ENCODE peak calls at places on chromosomes 12 and 14, in four cellular contexts. Y, G, D and X are unnamed samples.

GRCh38 chr14:102362084-102362483 is 606 bp downstream of the CINP start:
- DNase-seq in Y (no peak), G (no peak), D (no peak), X (no peak)

GRCh38 chr12:92462049-92462448 is 240.7 kb upstream of the PLEKHG7 start:
- DNase-seq in Y (no peak), G (no peak), D (no peak), X (peak)

GRCh38 chr12:128258866-128259555 is 8.0 kb upstream of the TMEM132C start:
- DNase-seq in Y (no peak), G (no peak), D (no peak), X (no peak)

GRCh38 chr12:56616244-56616643 is 13.9 kb downstream of the BAZ2A start:
- DNase-seq in Y (no peak), G (no peak), D (no peak), X (no peak)

GRCh38 chr14:101817511-101818001 is 56.0 kb downstream of the PPP2R5C start:
- DNase-seq in Y (no peak), G (no peak), D (no peak), X (no peak)

GRCh38 chr12:45148619-45149018 is 67.3 kb upstream of the ANO6 start:
- DNase-seq in Y (no peak), G (no peak), D (no peak), X (no peak)

GRCh38 chr12:15322164-15323054 is at the start of gene PTPRO:
- DNase-seq in Y (peak), G (no peak), D (no peak), X (no peak)

GRCh38 chr12:30796508-30796780 is 41.7 kb upstream of the CAPRIN2 start:
- DNase-seq in Y (peak), G (no peak), D (peak), X (peak)

GRCh38 chr12:49348781-49349180 is 2.1 kb downstream of the DNAJC22 start:
- DNase-seq in Y (no peak), G (no peak), D (no peak), X (no peak)

GRCh38 chr14:68663385-68664076 is 129.3 kb downstream of the ZFP36L1 start:
- DNase-seq in Y (no peak), G (no peak), D (no peak), X (no peak)

GRCh38 chr12:55720894-55721444 is 776 bp downstream of the RDH5 start:
- DNase-seq in Y (peak), G (peak), D (no peak), X (peak)

GRCh38 chr14:61225304-61225703 is 55.8 kb downstream of the TMEM30B start:
- DNase-seq in Y (no peak), G (no peak), D (no peak), X (no peak)

GRCh38 chr12:102301547-102301946 is 103.9 kb upstream of the PMCH start:
- DNase-seq in Y (no peak), G (no peak), D (no peak), X (no peak)
- H3K4me3 ChIP-seq in Y (no peak), G (no peak), D (no peak), X (no peak)

DNA sequence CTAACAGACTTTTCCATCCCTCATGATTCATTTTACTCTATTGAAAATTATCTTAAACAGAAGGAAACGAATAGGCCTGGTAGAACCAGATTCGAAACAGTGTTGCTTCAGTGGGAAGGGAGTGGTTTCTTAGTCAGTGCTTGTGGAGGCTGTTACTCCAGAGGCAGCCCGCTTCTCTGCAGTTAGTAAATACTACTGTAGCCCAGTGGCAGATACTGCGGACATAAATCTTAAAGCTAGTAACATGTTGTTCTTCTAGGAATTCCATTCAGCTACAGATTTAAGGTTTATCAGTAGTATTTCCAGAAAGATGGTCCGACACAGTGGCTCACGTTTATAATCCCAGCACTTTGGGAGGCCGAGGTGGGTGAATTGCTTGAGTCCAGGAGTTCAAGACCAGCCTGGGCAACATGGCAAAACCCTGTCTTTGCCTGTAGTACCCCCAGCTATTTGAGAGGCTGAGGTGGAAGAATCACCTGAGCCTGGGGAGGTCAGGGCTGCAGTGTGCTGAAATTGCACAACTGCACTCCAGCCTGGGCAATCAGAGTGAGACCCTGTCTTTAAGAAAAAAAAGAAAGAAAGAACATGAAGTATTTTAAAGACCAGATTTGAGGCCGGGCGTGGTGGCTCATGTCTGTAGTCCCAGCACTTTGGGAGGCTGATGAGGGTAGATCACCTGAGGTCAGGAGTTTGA is 45.9 kb downstream of the DIP2B start:
- DNase-seq in Y (no peak), G (no peak), D (no peak), X (peak)
- TF ChIP-seq EP300 in Y (no peak), G (no peak), D (no peak), X (no peak)

GRCh38 chr12:72031066-72031465 is 92.4 kb downstream of the TPH2 start:
- DNase-seq in Y (no peak), G (no peak), D (no peak), X (no peak)

GRCh38 chr12:72035625-72036024 is 97.0 kb downstream of the TPH2 start:
- DNase-seq in Y (no peak), G (no peak), D (no peak), X (no peak)

GRCh38 chr12:72036393-72036792 is 97.7 kb downstream of the TPH2 start:
- DNase-seq in Y (no peak), G (no peak), D (no peak), X (no peak)
- H3K4me3 ChIP-seq in Y (no peak), G (no peak), D (no peak), X (no peak)

DNA sequence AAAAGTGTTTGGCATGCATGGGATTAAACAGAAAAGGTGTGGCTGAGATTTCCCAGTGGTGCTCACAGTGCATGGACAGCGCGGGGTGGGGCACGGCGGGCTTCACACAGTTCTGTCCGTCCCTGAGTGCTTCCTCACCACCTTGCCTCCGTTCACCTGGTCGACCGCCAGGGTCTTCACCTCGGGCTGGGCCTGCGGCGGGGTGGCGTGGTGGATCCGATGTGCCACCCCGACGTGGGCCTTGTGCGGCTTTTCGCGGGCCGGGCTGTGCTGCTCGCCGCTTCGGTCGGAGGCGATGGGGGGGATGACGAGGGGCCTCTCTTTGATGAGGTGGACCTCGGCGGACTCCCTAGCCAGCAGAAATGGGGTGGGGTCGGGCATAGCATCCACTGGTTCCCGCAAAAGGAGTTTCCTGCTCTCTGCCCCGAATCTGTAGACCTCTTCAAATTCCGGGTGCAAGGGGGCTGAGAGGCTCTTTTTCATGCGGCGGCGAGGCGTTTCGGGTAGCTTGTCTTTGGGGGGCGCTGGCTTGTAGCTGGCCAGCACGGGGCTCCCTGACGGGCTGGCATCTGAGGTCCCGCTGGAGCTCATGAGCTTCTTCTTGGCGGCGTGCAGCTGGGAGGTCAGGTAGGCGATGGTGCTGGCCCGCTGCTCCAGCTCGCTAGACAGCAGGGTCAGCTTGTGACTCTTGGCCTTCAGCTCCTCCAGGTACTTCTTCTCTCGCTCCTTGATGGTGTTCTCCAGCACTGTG is 35.5 kb downstream of the CCDC92 start:
- DNase-seq in Y (no peak), G (no peak), D (no peak), X (no peak)
- TF ChIP-seq EP300 in Y (no peak), G (no peak), D (no peak), X (no peak)

DNA sequence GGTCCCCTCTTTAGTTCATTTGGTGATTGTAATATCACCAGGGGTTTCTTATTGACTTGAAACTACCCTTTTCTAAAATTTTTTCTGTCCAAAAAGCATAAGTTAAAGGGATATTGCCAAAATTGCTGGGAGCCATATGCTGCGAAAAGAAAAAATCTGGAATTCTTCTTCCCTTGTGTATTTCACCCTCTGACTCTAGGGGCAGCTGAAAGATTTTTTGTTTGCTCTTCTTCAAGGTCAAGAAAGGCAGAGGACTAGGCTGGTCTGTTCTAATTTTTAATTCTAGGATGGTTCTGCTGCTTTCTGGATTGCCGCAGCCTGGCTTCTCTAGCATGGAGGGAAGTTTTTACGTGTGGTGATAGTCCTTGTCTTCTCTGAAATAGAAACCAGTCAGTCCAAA is 61.6 kb downstream of the FBXL14 start:
- DNase-seq in Y (no peak), G (no peak), D (no peak), X (no peak)
- H3K4me3 ChIP-seq in Y (no peak), G (no peak), D (no peak), X (peak)

DNA sequence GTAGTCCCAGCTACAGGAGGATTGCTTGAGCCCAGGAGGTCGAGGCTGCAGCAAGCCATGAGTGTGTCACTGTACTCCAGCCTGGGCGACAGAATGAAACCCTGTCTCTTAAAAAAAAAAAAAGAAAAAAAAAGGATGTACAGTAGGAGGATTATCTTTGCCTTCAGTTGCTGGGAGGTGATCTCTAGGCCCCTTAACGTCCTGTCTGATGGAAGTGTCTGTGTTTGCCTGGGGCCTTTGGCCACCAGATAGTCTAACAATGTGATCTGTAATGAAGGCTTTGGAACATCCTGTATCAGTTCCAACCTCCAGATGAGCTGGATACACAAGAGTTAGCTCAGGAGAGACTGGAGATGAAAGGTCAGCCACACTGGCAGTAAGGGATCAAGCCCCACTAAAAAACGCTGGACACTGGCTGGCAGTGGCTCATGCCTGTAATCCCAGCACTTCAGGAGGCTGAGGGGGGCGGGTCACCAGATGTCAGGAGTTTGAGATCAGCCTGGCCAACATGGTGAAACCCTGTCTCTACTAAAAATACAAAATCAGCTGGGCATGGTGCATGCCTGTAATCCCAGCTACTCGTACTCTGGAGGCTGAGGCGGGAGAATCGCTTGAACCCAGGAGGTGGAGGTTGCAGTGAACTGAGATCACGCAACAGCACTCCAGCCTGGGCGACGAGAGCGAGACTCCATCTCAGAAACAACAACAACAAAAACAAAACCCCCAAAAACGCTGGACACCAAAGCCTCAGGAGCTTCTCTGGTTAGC is 19.0 kb upstream of the HNF1A start:
- DNase-seq in Y (no peak), G (no peak), D (no peak), X (no peak)
- TF ChIP-seq EP300 in Y (no peak), G (no peak), D (no peak), X (no peak)